ENCODE peak calls at places on chromosome 18, in eight cellular contexts. K is fibroblast of the aortic adventitia, S is hypothalamus, X is ELR, T is NCI-H460, O is pons, C is NCI-H1417, P is lower lobe of right lung. E is an unnamed sample.

GRCh38 chr18:72544092-72544886 is at the start of gene CBLN2:
- DNase-seq in K (peak), S (peak), X (peak), T (peak), O (peak), C (peak), P (peak), E (no peak)

GRCh38 chr18:77107218-77107815 is 25.3 kb downstream of the MBP start:
- DNase-seq in K (peak), S (no peak), X (no peak), T (no peak), O (no peak), C (no peak), P (no peak), E (no peak)

GRCh38 chr18:10131783-10132381 is 218.1 kb downstream of the VAPA start:
- DNase-seq in K (no peak), S (no peak), X (no peak), T (no peak), O (peak), C (peak), P (no peak), E (no peak)

GRCh38 chr18:43396266-43396665 is 119.0 kb upstream of the SYT4 start:
- DNase-seq in K (peak), S (no peak), X (peak), T (peak), O (peak), C (peak), P (no peak), E (no peak)

GRCh38 chr18:6781846-6782245 is 52.3 kb downstream of the ARHGAP28 start:
- DNase-seq in K (peak), S (no peak), X (no peak), T (no peak), O (no peak), C (no peak), P (no peak), E (no peak)

GRCh38 chr18:74916773-74917393 is 292.1 kb downstream of the PTGR3 start:
- DNase-seq in K (no peak), S (no peak), X (no peak), T (no peak), O (no peak), C (peak), P (no peak), E (no peak)

GRCh38 chr18:28529644-28530043 is 352.7 kb upstream of the CDH2 start:
- DNase-seq in K (no peak), S (no peak), X (no peak), T (no peak), O (no peak), C (no peak), P (no peak), E (no peak)

GRCh38 chr18:32366586-32367538 is 103.8 kb downstream of the GAREM1 start:
- DNase-seq in K (peak), S (no peak), X (no peak), T (no peak), O (no peak), C (no peak), P (no peak), E (no peak)

GRCh38 chr18:9854801-9855676 is 30.7 kb upstream of the TXNDC2 start:
- DNase-seq in K (no peak), S (no peak), X (no peak), T (no peak), O (peak), C (no peak), P (peak), E (no peak)

GRCh38 chr18:75064513-75064905 is 144.4 kb downstream of the PTGR3 start:
- DNase-seq in K (no peak), S (no peak), X (no peak), T (no peak), O (no peak), C (no peak), P (no peak), E (no peak)

GRCh38 chr18:57544958-57545661 is 41.4 kb downstream of the FECH start:
- DNase-seq in K (no peak), S (no peak), X (no peak), T (no peak), O (peak), C (peak), P (no peak), E (no peak)

GRCh38 chr18:12422936-12423335 is 15.2 kb downstream of the PRELID3A start:
- DNase-seq in K (no peak), S (no peak), X (no peak), T (no peak), O (no peak), C (peak), P (no peak), E (no peak)

GRCh38 chr18:25062720-25063119 is 289.2 kb downstream of the ZNF521 start:
- DNase-seq in K (no peak), S (no peak), X (no peak), T (no peak), O (no peak), C (peak), P (no peak), E (no peak)

GRCh38 chr18:55499526-55499925 is 88.5 kb downstream of the TCF4 start:
- DNase-seq in K (no peak), S (no peak), X (no peak), T (no peak), O (no peak), C (no peak), P (no peak), E (no peak)

GRCh38 chr18:55588876-55589595 is 1.0 kb upstream of the TCF4 start:
- DNase-seq in K (no peak), S (no peak), X (peak), T (no peak), O (peak), C (peak), P (no peak), E (no peak)

GRCh38 chr18:56152547-56152946 is 485.8 kb downstream of the TXNL1 start:
- DNase-seq in K (no peak), S (no peak), X (no peak), T (no peak), O (no peak), C (peak), P (no peak), E (no peak)

GRCh38 chr18:45268583-45268982 is 346.7 kb upstream of the SLC14A2 start:
- DNase-seq in K (no peak), S (no peak), X (no peak), T (no peak), O (no peak), C (no peak), P (no peak), E (no peak)

GRCh38 chr18:25233582-25234362 is 118.2 kb downstream of the ZNF521 start:
- DNase-seq in K (peak), S (no peak), X (peak), T (no peak), O (no peak), C (peak), P (no peak), E (no peak)

GRCh38 chr18:74040008-74040407 is 107.6 kb downstream of the FBXO15 start:
- DNase-seq in K (no peak), S (no peak), X (no peak), T (no peak), O (no peak), C (no peak), P (no peak), E (no peak)

GRCh38 chr18:35470440-35470839 is 27.3 kb downstream of the INO80C start:
- DNase-seq in K (no peak), S (no peak), X (no peak), T (no peak), O (no peak), C (no peak), P (no peak), E (no peak)

GRCh38 chr18:3455090-3455640 is 5.2 kb downstream of the TGIF1 start:
- DNase-seq in K (peak), S (no peak), X (no peak), T (no peak), O (no peak), C (no peak), P (no peak), E (no peak)

GRCh38 chr18:63005306-63005705 is 290.0 kb downstream of the PHLPP1 start:
- DNase-seq in K (no peak), S (no peak), X (no peak), T (no peak), O (no peak), C (no peak), P (no peak), E (peak)

GRCh38 chr18:11826836-11827235 is 24.4 kb upstream of the CHMP1B start:
- DNase-seq in K (no peak), S (no peak), X (no peak), T (no peak), O (no peak), C (no peak), P (no peak), E (no peak)

GRCh38 chr18:1665064-1665463 is 760.4 kb downstream of the ADCYAP1 start:
- DNase-seq in K (no peak), S (no peak), X (no peak), T (no peak), O (no peak), C (peak), P (no peak), E (no peak)

GRCh38 chr18:66328280-66328947 is 275.5 kb downstream of the CDH19 start:
- DNase-seq in K (no peak), S (no peak), X (no peak), T (no peak), O (no peak), C (no peak), P (no peak), E (no peak)

GRCh38 chr18:79250236-79250993 is 145.3 kb upstream of the NFATC1 start:
- DNase-seq in K (no peak), S (no peak), X (no peak), T (no peak), O (peak), C (no peak), P (no peak), E (no peak)

GRCh38 chr18:73244411-73244810 is 376.6 kb upstream of the NETO1 start:
- DNase-seq in K (peak), S (no peak), X (no peak), T (no peak), O (no peak), C (no peak), P (no peak), E (no peak)

GRCh38 chr18:36786686-36787085 is 42.1 kb downstream of the TPGS2 start:
- DNase-seq in K (peak), S (no peak), X (peak), T (peak), O (no peak), C (no peak), P (peak), E (peak)

GRCh38 chr18:48662021-48662661 is 123.3 kb downstream of the CTIF start:
- DNase-seq in K (peak), S (no peak), X (peak), T (no peak), O (no peak), C (no peak), P (no peak), E (no peak)

GRCh38 chr18:32072321-32072720 is 19.4 kb upstream of the RNF138 start:
- DNase-seq in K (peak), S (no peak), X (peak), T (no peak), O (peak), C (peak), P (no peak), E (no peak)

GRCh38 chr18:22813648-22814328 is 119.3 kb upstream of the RBBP8 start:
- DNase-seq in K (peak), S (no peak), X (peak), T (peak), O (peak), C (peak), P (no peak), E (no peak)

GRCh38 chr18:2893056-2893455 is 46.2 kb downstream of the EMILIN2 start:
- DNase-seq in K (no peak), S (no peak), X (no peak), T (no peak), O (no peak), C (no peak), P (no peak), E (no peak)

GRCh38 chr18:48724939-48725338 is 186.1 kb downstream of the CTIF start:
- DNase-seq in K (no peak), S (no peak), X (no peak), T (no peak), O (no peak), C (no peak), P (peak), E (no peak)

GRCh38 chr18:73099759-73100158 is 232.0 kb upstream of the NETO1 start:
- DNase-seq in K (no peak), S (no peak), X (no peak), T (no peak), O (no peak), C (peak), P (no peak), E (no peak)

GRCh38 chr18:54750350-54750749 is 77.9 kb upstream of the RAB27B start:
- DNase-seq in K (no peak), S (no peak), X (no peak), T (no peak), O (no peak), C (no peak), P (no peak), E (no peak)

GRCh38 chr18:34957864-34958259 is 83.4 kb upstream of the MAPRE2 start:
- DNase-seq in K (no peak), S (no peak), X (no peak), T (no peak), O (no peak), C (no peak), P (no peak), E (no peak)